ENCODE peak calls at places on chromosome 1, in five cellular contexts. One of them, this sample, is unnamed. For H3K4me1, the result is how much of the 10 kb centered on the place peaks cover.

GRCh38 chr1:42679364-42679983 is 2.7 kb upstream of the YBX1 start:
- DNase-seq in esophagus muscularis mucosa: no peak
- DNase-seq in ovary: no peak
- DNase-seq in body of pancreas: no peak
- DNase-seq in fibroblast of lung: no peak
- DNase-seq in this sample: no peak

GRCh38 chr1:203328714-203329122 is 22.2 kb downstream of the FMOD start:
- DNase-seq in esophagus muscularis mucosa: no peak
- DNase-seq in ovary: no peak
- DNase-seq in body of pancreas: peak
- DNase-seq in fibroblast of lung: no peak
- DNase-seq in this sample: peak

GRCh38 chr1:25360596-25361581 is 22.8 kb downstream of the TMEM50A start:
- DNase-seq in esophagus muscularis mucosa: no peak
- DNase-seq in ovary: no peak
- DNase-seq in body of pancreas: no peak
- DNase-seq in fibroblast of lung: peak
- DNase-seq in this sample: no peak

GRCh38 chr1:222454782-222455181 is 93.1 kb downstream of the HHIPL2 start:
- DNase-seq in esophagus muscularis mucosa: no peak
- DNase-seq in ovary: peak
- DNase-seq in body of pancreas: no peak
- DNase-seq in fibroblast of lung: no peak
- DNase-seq in this sample: no peak

GRCh38 chr1:68321084-68321685 is 88.9 kb upstream of the WLS start:
- DNase-seq in esophagus muscularis mucosa: no peak
- DNase-seq in ovary: peak
- DNase-seq in body of pancreas: peak
- DNase-seq in fibroblast of lung: peak
- DNase-seq in this sample: peak

GRCh38 chr1:180937624-180938225 is 25.0 kb downstream of the KIAA1614 start:
- DNase-seq in esophagus muscularis mucosa: no peak
- DNase-seq in ovary: no peak
- DNase-seq in body of pancreas: no peak
- DNase-seq in fibroblast of lung: no peak
- DNase-seq in this sample: no peak

GRCh38 chr1:24043345-24044032 is 63.4 kb upstream of the SRSF10 start:
- DNase-seq in esophagus muscularis mucosa: no peak
- DNase-seq in ovary: no peak
- DNase-seq in body of pancreas: no peak
- DNase-seq in fibroblast of lung: no peak
- DNase-seq in this sample: no peak

GRCh38 chr1:28417441-28418277 is 48.1 kb downstream of the PHACTR4 start:
- DNase-seq in esophagus muscularis mucosa: no peak
- DNase-seq in ovary: no peak
- DNase-seq in body of pancreas: peak
- DNase-seq in fibroblast of lung: peak
- DNase-seq in this sample: no peak

GRCh38 chr1:226809785-226810571 is 60.4 kb upstream of the PSEN2 start:
- DNase-seq in esophagus muscularis mucosa: no peak
- DNase-seq in ovary: no peak
- DNase-seq in body of pancreas: no peak
- DNase-seq in fibroblast of lung: no peak
- DNase-seq in this sample: no peak

GRCh38 chr1:233268389-233269022 is 27.0 kb downstream of the PCNX2 start:
- DNase-seq in esophagus muscularis mucosa: peak
- DNase-seq in ovary: no peak
- DNase-seq in body of pancreas: no peak
- DNase-seq in fibroblast of lung: no peak
- DNase-seq in this sample: no peak

GRCh38 chr1:160522136-160522535 is 919 bp downstream of the SLAMF6 start:
- DNase-seq in esophagus muscularis mucosa: no peak
- DNase-seq in ovary: no peak
- DNase-seq in body of pancreas: no peak
- DNase-seq in fibroblast of lung: no peak
- DNase-seq in this sample: no peak

GRCh38 chr1:8040586-8040985 is 14.5 kb upstream of the ERRFI1 start:
- DNase-seq in esophagus muscularis mucosa: no peak
- DNase-seq in ovary: no peak
- DNase-seq in body of pancreas: peak
- DNase-seq in fibroblast of lung: peak
- DNase-seq in this sample: peak

GRCh38 chr1:192263436-192263835 is 53.4 kb upstream of the RGS21 start:
- DNase-seq in esophagus muscularis mucosa: no peak
- DNase-seq in ovary: no peak
- DNase-seq in body of pancreas: no peak
- DNase-seq in fibroblast of lung: peak
- DNase-seq in this sample: no peak

GRCh38 chr1:155322571-155322952 is 1.9 kb downstream of the RUSC1 start:
- DNase-seq in esophagus muscularis mucosa: no peak
- DNase-seq in ovary: peak
- DNase-seq in body of pancreas: no peak
- DNase-seq in fibroblast of lung: peak
- DNase-seq in this sample: peak

GRCh38 chr1:10643607-10644306 is 152.7 kb downstream of the CASZ1 start:
- DNase-seq in esophagus muscularis mucosa: no peak
- DNase-seq in ovary: no peak
- DNase-seq in body of pancreas: no peak
- DNase-seq in fibroblast of lung: no peak
- DNase-seq in this sample: no peak

GRCh38 chr1:176033474-176033873 is 173.6 kb downstream of the COP1 start:
- DNase-seq in esophagus muscularis mucosa: no peak
- DNase-seq in ovary: no peak
- DNase-seq in body of pancreas: no peak
- DNase-seq in fibroblast of lung: peak
- DNase-seq in this sample: no peak

GRCh38 chr1:180515857-180516388 is 13.5 kb upstream of the ACBD6 start:
- DNase-seq in esophagus muscularis mucosa: no peak
- DNase-seq in ovary: peak
- DNase-seq in body of pancreas: peak
- DNase-seq in fibroblast of lung: peak
- DNase-seq in this sample: no peak

GRCh38 chr1:46558141-46558963 is 6.9 kb upstream of the KNCN start:
- DNase-seq in esophagus muscularis mucosa: no peak
- DNase-seq in ovary: no peak
- DNase-seq in body of pancreas: no peak
- DNase-seq in fibroblast of lung: no peak
- DNase-seq in this sample: no peak

GRCh38 chr1:31617917-31618746 is 643 bp downstream of the HCRTR1 start:
- DNase-seq in esophagus muscularis mucosa: no peak
- DNase-seq in ovary: no peak
- DNase-seq in body of pancreas: peak
- DNase-seq in fibroblast of lung: peak
- DNase-seq in this sample: no peak

GRCh38 chr1:206664740-206665139 is 20.0 kb upstream of the MAPKAPK2 start:
- DNase-seq in esophagus muscularis mucosa: no peak
- DNase-seq in ovary: no peak
- DNase-seq in body of pancreas: no peak
- DNase-seq in fibroblast of lung: no peak
- DNase-seq in this sample: no peak

GRCh38 chr1:170351368-170351946 is 180.5 kb upstream of the GORAB start:
- DNase-seq in esophagus muscularis mucosa: no peak
- DNase-seq in ovary: no peak
- DNase-seq in body of pancreas: no peak
- DNase-seq in fibroblast of lung: no peak
- DNase-seq in this sample: no peak

GRCh38 chr1:167221804-167222610 is 1.3 kb downstream of the POU2F1 start:
- DNase-seq in esophagus muscularis mucosa: peak
- DNase-seq in ovary: peak
- DNase-seq in body of pancreas: peak
- DNase-seq in fibroblast of lung: peak
- DNase-seq in this sample: peak

GRCh38 chr1:46619656-46620055 is 3.0 kb upstream of the MOB3C start:
- DNase-seq in esophagus muscularis mucosa: no peak
- DNase-seq in ovary: no peak
- DNase-seq in body of pancreas: no peak
- DNase-seq in fibroblast of lung: no peak
- DNase-seq in this sample: no peak

GRCh38 chr1:194367121-194367520 is 1180.7 kb upstream of the B3GALT2 start:
- DNase-seq in esophagus muscularis mucosa: no peak
- DNase-seq in ovary: no peak
- DNase-seq in body of pancreas: no peak
- DNase-seq in fibroblast of lung: no peak
- DNase-seq in this sample: no peak

GRCh38 chr1:228416217-228416971 is at the start of gene TRIM17:
- DNase-seq in esophagus muscularis mucosa: no peak
- DNase-seq in ovary: no peak
- DNase-seq in body of pancreas: peak
- DNase-seq in fibroblast of lung: no peak
- DNase-seq in this sample: no peak

GRCh38 chr1:212738330-212738729 is 38.7 kb upstream of the BATF3 start:
- DNase-seq in esophagus muscularis mucosa: no peak
- DNase-seq in ovary: no peak
- DNase-seq in body of pancreas: no peak
- DNase-seq in fibroblast of lung: peak
- DNase-seq in this sample: no peak

GRCh38 chr1:172789840-172790239 is 130.9 kb downstream of the FASLG start:
- DNase-seq in esophagus muscularis mucosa: no peak
- DNase-seq in ovary: no peak
- DNase-seq in body of pancreas: no peak
- DNase-seq in fibroblast of lung: no peak
- DNase-seq in this sample: no peak

GRCh38 chr1:8321612-8322011 is 3.7 kb downstream of the SLC45A1 start:
- DNase-seq in esophagus muscularis mucosa: no peak
- DNase-seq in ovary: no peak
- DNase-seq in body of pancreas: no peak
- DNase-seq in fibroblast of lung: no peak
- DNase-seq in this sample: no peak

GRCh38 chr1:28091043-28091781 is 2.8 kb upstream of the EYA3 start:
- DNase-seq in esophagus muscularis mucosa: peak
- DNase-seq in ovary: no peak
- DNase-seq in body of pancreas: peak
- DNase-seq in fibroblast of lung: peak
- DNase-seq in this sample: peak

GRCh38 chr1:152413909-152414308 is at the start of gene CRNN:
- DNase-seq in esophagus muscularis mucosa: no peak
- DNase-seq in ovary: no peak
- DNase-seq in body of pancreas: no peak
- DNase-seq in fibroblast of lung: no peak
- DNase-seq in this sample: no peak

GRCh38 chr1:109723351-109723750 is 11.3 kb downstream of the GSTM5 start:
- DNase-seq in esophagus muscularis mucosa: no peak
- DNase-seq in ovary: no peak
- DNase-seq in body of pancreas: no peak
- DNase-seq in fibroblast of lung: no peak
- DNase-seq in this sample: no peak

GRCh38 chr1:152495066-152495675 is 15.4 kb upstream of the LCE5A start:
- DNase-seq in esophagus muscularis mucosa: no peak
- DNase-seq in ovary: no peak
- DNase-seq in body of pancreas: no peak
- DNase-seq in fibroblast of lung: no peak
- DNase-seq in this sample: peak

GRCh38 chr1:234683856-234684632 is 74.1 kb upstream of the IRF2BP2 start:
- DNase-seq in esophagus muscularis mucosa: peak
- DNase-seq in ovary: peak
- DNase-seq in body of pancreas: peak
- DNase-seq in fibroblast of lung: peak
- DNase-seq in this sample: no peak

GRCh38 chr1:212608956-212609700 is 567 bp downstream of the ATF3 start:
- DNase-seq in esophagus muscularis mucosa: no peak
- DNase-seq in ovary: peak
- DNase-seq in body of pancreas: peak
- DNase-seq in fibroblast of lung: peak
- DNase-seq in this sample: peak

GRCh38 chr1:115461526-115461925 is 123.5 kb upstream of the NGF start:
- DNase-seq in esophagus muscularis mucosa: no peak
- DNase-seq in ovary: no peak
- DNase-seq in body of pancreas: no peak
- DNase-seq in fibroblast of lung: no peak
- DNase-seq in this sample: no peak
- TF ChIP-seq CTCF in esophagus muscularis mucosa: no peak
- TF ChIP-seq CTCF in ovary: no peak
- TF ChIP-seq CTCF in body of pancreas: no peak
- TF ChIP-seq CTCF in fibroblast of lung: no peak
- TF ChIP-seq CTCF in this sample: no peak

GRCh38 chr1:89844860-89845259 is 24.0 kb downstream of the LRRC8D start:
- DNase-seq in esophagus muscularis mucosa: no peak
- DNase-seq in ovary: no peak
- DNase-seq in body of pancreas: no peak
- DNase-seq in fibroblast of lung: no peak
- DNase-seq in this sample: no peak
- H3K4me1 ChIP-seq in esophagus muscularis mucosa: under half
- H3K4me1 ChIP-seq in ovary: under half
- H3K4me1 ChIP-seq in body of pancreas: under half
- H3K4me1 ChIP-seq in fibroblast of lung: under half
- H3K4me1 ChIP-seq in this sample: under half

GRCh38 chr1:23019094-23019850 is at the start of gene KDM1A:
- DNase-seq in esophagus muscularis mucosa: peak
- DNase-seq in ovary: peak
- DNase-seq in body of pancreas: peak
- DNase-seq in fibroblast of lung: peak
- DNase-seq in this sample: peak
- TF ChIP-seq CTCF in esophagus muscularis mucosa: peak
- TF ChIP-seq CTCF in ovary: no peak
- TF ChIP-seq CTCF in body of pancreas: no peak
- TF ChIP-seq CTCF in fibroblast of lung: no peak
- TF ChIP-seq CTCF in this sample: no peak

GRCh38 chr1:43779805-43780403 is 72.6 kb downstream of the ST3GAL3 start:
- DNase-seq in esophagus muscularis mucosa: no peak
- DNase-seq in ovary: no peak
- DNase-seq in body of pancreas: no peak
- DNase-seq in fibroblast of lung: no peak
- DNase-seq in this sample: no peak

GRCh38 chr1:43783671-43784205 is 76.4 kb downstream of the ST3GAL3 start:
- DNase-seq in esophagus muscularis mucosa: no peak
- DNase-seq in ovary: no peak
- DNase-seq in body of pancreas: no peak
- DNase-seq in fibroblast of lung: no peak
- DNase-seq in this sample: no peak

GRCh38 chr1:43786201-43786958 is 79.0 kb downstream of the ST3GAL3 start:
- DNase-seq in esophagus muscularis mucosa: no peak
- DNase-seq in ovary: peak
- DNase-seq in body of pancreas: no peak
- DNase-seq in fibroblast of lung: no peak
- DNase-seq in this sample: no peak

GRCh38 chr1:43781574-43781973 is 74.2 kb downstream of the ST3GAL3 start:
- DNase-seq in esophagus muscularis mucosa: no peak
- DNase-seq in ovary: no peak
- DNase-seq in body of pancreas: no peak
- DNase-seq in fibroblast of lung: no peak
- DNase-seq in this sample: no peak

DNA sequence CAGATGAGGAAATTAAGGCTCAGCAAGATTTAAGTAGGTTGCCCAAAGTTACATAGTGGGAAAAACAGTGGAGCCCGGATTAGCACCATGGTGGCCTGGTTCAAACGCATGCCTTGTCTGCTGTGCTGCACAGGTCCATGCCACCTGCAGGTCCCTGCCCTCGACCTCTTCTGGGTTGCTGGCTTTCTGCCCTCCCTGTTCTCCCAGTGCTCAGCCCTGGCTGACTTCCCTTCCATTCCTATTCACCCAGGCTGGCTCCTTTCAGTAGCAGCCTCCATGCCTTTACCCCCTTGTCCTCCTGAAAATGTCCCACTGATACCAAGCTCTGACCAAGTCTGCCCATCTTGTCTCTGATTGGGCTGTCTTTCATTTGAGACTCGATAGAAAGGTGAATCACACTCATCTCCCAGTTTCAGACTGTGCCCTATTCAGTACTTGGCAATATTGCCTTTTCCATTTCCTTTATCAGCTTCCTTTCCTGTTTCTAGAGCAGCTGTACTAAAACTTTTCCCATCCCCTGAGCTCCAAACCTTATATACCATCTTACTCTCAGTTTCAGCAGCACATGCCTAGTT is 75.8 kb downstream of the ST3GAL3 start:
- DNase-seq in esophagus muscularis mucosa: no peak
- DNase-seq in ovary: no peak
- DNase-seq in body of pancreas: no peak
- DNase-seq in fibroblast of lung: no peak
- DNase-seq in this sample: no peak
- H3K4me1 ChIP-seq in esophagus muscularis mucosa: under half
- H3K4me1 ChIP-seq in ovary: under half
- H3K4me1 ChIP-seq in body of pancreas: under half
- H3K4me1 ChIP-seq in fibroblast of lung: under half
- H3K4me1 ChIP-seq in this sample: under half

This sample was measured in mucosa of descending colon.